ENCODE peak calls at places on chromosomes 6 and 20, in four cellular contexts. Y is T follicular helper cell, Z is NB4, T is stromal cell of bone marrow. W is an unnamed sample.
A peak's percentile ranks its signal among the peaks of the same experiment; 100 is the strongest.

GRCh38 chr20:37804584-37805566 is 98.1 kb upstream of the VSTM2L start:
- DNase-seq in T (no peak), Y (no peak), Z (peak; percentile 8), W (no peak)

GRCh38 chr20:29689411-29690225 is 1567.8 kb upstream of the DEFB115 start:
- DNase-seq in Y (no peak), T (no peak), Z (no peak), W (no peak)

GRCh38 chr6:147150303-147150702 is 53.9 kb upstream of the STXBP5 start:
- DNase-seq in T (no peak), Z (no peak), Y (no peak), W (no peak)

GRCh38 chr20:37464611-37465010 is 56.4 kb upstream of the NNAT start:
- DNase-seq in Z (no peak), T (no peak), Y (no peak), W (no peak)

GRCh38 chr6:89297695-89298351 is 17.3 kb downstream of the GABRR2 start:
- DNase-seq in T (peak; percentile 90), Z (peak; percentile 93), Y (peak; percentile 45), W (no peak)

GRCh38 chr6:21556968-21557721 is 36.4 kb upstream of the SOX4 start:
- DNase-seq in Y (no peak), Z (no peak), T (peak; percentile 52), W (peak; percentile 31)

GRCh38 chr20:50314326-50314725 is 123.7 kb downstream of the CEBPB start:
- DNase-seq in T (no peak), Y (no peak), Z (no peak), W (no peak)

GRCh38 chr20:9551808-9552550 is 37.6 kb downstream of the LAMP5 start:
- DNase-seq in Y (no peak), Z (no peak), T (no peak), W (no peak)

GRCh38 chr20:60627751-60628565 is 624.1 kb upstream of the CDH4 start:
- DNase-seq in T (no peak), Z (peak; percentile 20), Y (no peak), W (no peak)

GRCh38 chr6:54419885-54420284 is 111.6 kb downstream of the TINAG start:
- DNase-seq in Z (no peak), Y (no peak), T (peak; percentile 90), W (no peak)

GRCh38 chr20:12414446-12415274 is 497.0 kb downstream of the BTBD3 start:
- DNase-seq in T (no peak), Z (no peak), Y (no peak), W (no peak)

GRCh38 chr20:31859266-31859997 is 10.9 kb downstream of the DUSP15 start:
- DNase-seq in T (no peak), Y (no peak), Z (no peak), W (no peak)

GRCh38 chr6:2522521-2522920 is 228.2 kb downstream of the MYLK4 start:
- DNase-seq in Z (peak; percentile 86), Y (no peak), T (no peak), W (no peak)

GRCh38 chr6:162631546-162631945 is 96.0 kb downstream of the PRKN start:
- DNase-seq in Z (no peak), Y (no peak), T (no peak), W (no peak)

GRCh38 chr6:33277663-33278391 is 904 bp downstream of the B3GALT4 start:
- DNase-seq in Z (peak; percentile 77), Y (no peak), T (no peak), W (no peak)

GRCh38 chr6:95266537-95267258 is 310.6 kb upstream of the MANEA start:
- DNase-seq in T (no peak), Z (no peak), Y (no peak), W (no peak)

GRCh38 chr20:48920527-48921167 is 864 bp upstream of the ARFGEF2 start:
- DNase-seq in Z (no peak), T (no peak), Y (no peak), W (no peak)

GRCh38 chr20:32589256-32589655 is 4.1 kb upstream of the NOL4L start:
- DNase-seq in T (no peak), Z (no peak), Y (no peak), W (no peak)

GRCh38 chr20:3115190-3116107 is 30.9 kb upstream of the AVP start:
- DNase-seq in T (peak; percentile 21), Z (peak; percentile 52), Y (no peak), W (peak; percentile 26)